ENCODE peak calls at places on chromosomes 13 and 19, in four cellular contexts. F is A549, W is GM12878, I is K562. H is an unnamed sample.

GRCh38 chr13:37360556-37360955 is 238.0 kb downstream of the POSTN start:
- DNase-seq in W (no peak), I (no peak), F (no peak), H (peak)

GRCh38 chr13:107124129-107124718 is 556.3 kb upstream of the ARGLU1 start:
- DNase-seq in F (peak), I (peak), W (no peak), H (peak)

GRCh38 chr19:43777163-43777700 is 3.5 kb downstream of the KCNN4 start:
- DNase-seq in I (peak), F (peak), W (no peak), H (peak)

GRCh38 chr13:76799696-76800095 is 86.5 kb downstream of the KCTD12 start:
- DNase-seq in W (no peak), F (no peak), I (no peak), H (no peak)

GRCh38 chr19:13729859-13730258 is 34.5 kb upstream of the MRI1 start:
- DNase-seq in I (peak), W (no peak), F (no peak), H (peak)

GRCh38 chr19:3343619-3344502 is 22.5 kb upstream of the NFIC start:
- DNase-seq in F (peak), I (peak), W (no peak), H (peak)

GRCh38 chr13:108427355-108427754 is 157.8 kb downstream of the TNFSF13B start:
- DNase-seq in F (no peak), W (no peak), I (no peak), H (no peak)

GRCh38 chr13:52851153-52851962 is 2.9 kb upstream of the PCDH8 start:
- DNase-seq in F (no peak), W (peak), I (no peak), H (no peak)

GRCh38 chr19:30521937-30522336 is 149.8 kb downstream of the ZNF536 start:
- DNase-seq in F (no peak), W (no peak), I (no peak), H (no peak)

GRCh38 chr19:33194527-33194883 is 375 bp downstream of the LRP3 start:
- DNase-seq in W (no peak), I (no peak), F (no peak), H (no peak)

GRCh38 chr19:3035542-3036118 is 6.5 kb upstream of the TLE2 start:
- DNase-seq in I (peak), W (peak), F (peak), H (peak)

GRCh38 chr13:94708031-94708571 is 4.2 kb downstream of the SOX21 start:
- DNase-seq in W (no peak), F (no peak), I (no peak), H (no peak)

GRCh38 chr13:94706101-94706853 is 6.1 kb downstream of the SOX21 start:
- DNase-seq in W (no peak), F (no peak), I (no peak), H (no peak)

GRCh38 chr13:94705081-94705751 is 7.1 kb downstream of the SOX21 start:
- DNase-seq in F (no peak), W (no peak), I (no peak), H (no peak)

GRCh38 chr13:94707400-94708021 is 4.8 kb downstream of the SOX21 start:
- DNase-seq in I (peak), W (no peak), F (peak), H (no peak)

DNA sequence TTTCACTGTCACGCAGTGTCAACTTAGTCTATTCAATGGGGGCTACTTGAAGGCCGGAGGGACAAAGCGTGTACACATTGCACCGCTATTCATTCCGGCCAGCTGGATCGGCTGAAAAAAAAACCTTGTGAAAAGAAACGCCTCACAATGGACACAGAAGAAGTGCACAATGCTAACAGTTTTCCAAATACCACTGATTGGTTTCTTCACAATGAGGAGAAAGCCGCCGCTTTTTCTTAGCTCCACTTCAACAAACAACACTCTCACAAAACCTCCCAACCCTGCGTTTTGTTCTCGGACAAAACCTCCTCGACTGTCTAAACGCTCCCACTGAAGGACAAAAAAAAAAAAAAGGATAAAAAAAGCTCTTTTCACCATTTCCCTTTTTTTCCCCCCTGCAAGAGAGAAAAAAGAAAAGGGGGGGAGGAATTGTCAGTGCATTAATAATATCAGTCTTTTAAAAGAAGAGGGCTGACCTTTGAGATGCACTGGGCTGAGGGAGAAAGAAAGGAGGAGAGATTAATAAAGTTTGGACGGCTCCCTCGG is 5.4 kb downstream of the SOX21 start:
- DNase-seq in W (no peak), F (no peak), I (no peak), H (no peak)
- TF ChIP-seq RAD21 in W (no peak), F (no peak), I (no peak), H (no peak)

DNA sequence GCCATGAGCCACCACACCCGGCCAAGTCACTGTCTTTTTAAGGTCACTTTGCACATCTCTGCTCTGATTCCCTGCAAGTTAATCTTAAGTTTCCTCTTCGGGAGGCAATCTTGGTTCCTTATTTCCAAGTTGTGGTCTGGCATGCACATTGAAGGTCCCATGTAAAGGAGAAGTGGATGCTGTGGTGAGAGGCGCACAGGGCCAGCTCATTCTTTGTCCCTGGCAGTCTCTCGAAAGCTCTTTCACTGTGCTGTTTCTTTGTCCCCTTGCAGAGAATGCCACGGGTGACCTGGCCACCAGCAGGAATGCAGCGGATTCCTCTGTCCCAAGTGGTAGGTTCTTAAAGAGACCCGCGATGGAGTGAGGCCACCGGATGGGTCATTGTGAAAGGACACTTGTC is 16.4 kb upstream of the C19orf33 start:
- DNase-seq in I (no peak), F (no peak), W (no peak), H (no peak)
- TF ChIP-seq ELK1 in I (no peak), F (no peak), W (no peak), H (no peak)

DNA sequence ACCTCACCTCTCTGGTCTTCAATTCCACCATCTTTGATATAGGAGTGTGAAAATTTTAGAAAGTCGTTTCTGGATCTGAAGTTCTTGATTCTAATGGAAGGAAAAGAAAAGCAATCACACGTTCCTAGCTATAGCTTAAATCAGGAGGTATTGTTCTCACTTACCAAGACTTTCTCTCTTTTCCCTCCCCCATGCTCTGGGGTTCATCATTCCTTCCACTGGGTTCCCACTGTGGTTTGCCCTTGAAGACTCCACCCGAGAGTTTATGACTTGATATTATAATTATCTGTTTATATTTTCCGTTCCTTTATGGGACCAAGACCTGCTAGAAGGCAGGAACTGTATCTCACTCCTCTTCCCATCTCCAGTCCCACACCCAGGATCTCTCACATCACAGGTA is 76.6 kb downstream of the AKAP11 start:
- DNase-seq in I (no peak), W (no peak), F (no peak), H (no peak)
- TF ChIP-seq RAD21 in I (no peak), W (no peak), F (no peak), H (no peak)

GRCh38 chr13:71021810-71022422 is 845.1 kb downstream of the DACH1 start:
- DNase-seq in I (no peak), W (no peak), F (no peak), H (no peak)
- TF ChIP-seq ELK1 in I (no peak), W (no peak), F (no peak), H (no peak)

GRCh38 chr19:22052644-22053013 is 345 bp downstream of the ZNF257 start:
- DNase-seq in I (no peak), W (no peak), F (no peak), H (no peak)
- TF ChIP-seq RAD21 in I (no peak), W (no peak), F (no peak), H (no peak)

GRCh38 chr19:40464059-40465024 is 1.2 kb downstream of the BLVRB start:
- DNase-seq in W (no peak), I (peak), F (peak), H (peak)

GRCh38 chr19:40465025-40465780 is at the start of gene BLVRB:
- DNase-seq in I (no peak), F (no peak), W (no peak), H (peak)

GRCh38 chr19:40467007-40467565 is 285 bp downstream of the SPTBN4 start:
- DNase-seq in W (no peak), F (no peak), I (no peak), H (no peak)

GRCh38 chr19:40465781-40466218 is 255 bp upstream of the BLVRB start:
- DNase-seq in I (peak), W (peak), F (peak), H (peak)

GRCh38 chr19:40466219-40467006 is at the start of gene SPTBN4:
- DNase-seq in W (peak), I (no peak), F (no peak), H (no peak)
- TF ChIP-seq ELK1 in W (no peak), I (no peak), F (no peak), H (no peak)

GRCh38 chr13:95233026-95233635 is 68.1 kb downstream of the ABCC4 start:
- DNase-seq in W (no peak), I (peak), F (no peak), H (no peak)

GRCh38 chr13:95235944-95236343 is 65.3 kb downstream of the ABCC4 start:
- DNase-seq in F (no peak), W (no peak), I (no peak), H (no peak)

GRCh38 chr13:95236774-95237173 is 64.5 kb downstream of the ABCC4 start:
- DNase-seq in I (no peak), W (no peak), F (no peak), H (no peak)

GRCh38 chr13:95235199-95235726 is 66.0 kb downstream of the ABCC4 start:
- DNase-seq in F (no peak), I (no peak), W (no peak), H (no peak)

DNA sequence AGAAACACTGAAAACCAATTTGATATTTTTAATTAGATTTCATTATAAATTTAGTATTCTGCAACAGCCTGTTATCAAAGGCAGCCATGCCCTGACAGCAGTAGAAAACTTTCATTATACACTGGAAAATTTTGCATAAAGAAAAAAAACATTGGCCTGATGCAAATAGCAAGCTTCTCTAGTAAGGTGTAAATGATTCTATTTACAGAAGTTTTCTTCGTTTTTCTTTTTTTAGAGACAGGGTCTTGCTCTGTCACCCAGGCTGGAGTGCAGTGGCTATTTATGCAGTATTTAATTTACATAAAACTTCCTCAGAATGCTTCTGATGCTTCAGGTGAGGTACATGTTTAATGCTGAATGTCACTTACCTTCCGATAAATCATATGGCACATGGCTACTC is 67.0 kb downstream of the ABCC4 start:
- DNase-seq in I (no peak), F (no peak), W (no peak), H (no peak)
- TF ChIP-seq RAD21 in I (no peak), F (no peak), W (no peak), H (no peak)

DNA sequence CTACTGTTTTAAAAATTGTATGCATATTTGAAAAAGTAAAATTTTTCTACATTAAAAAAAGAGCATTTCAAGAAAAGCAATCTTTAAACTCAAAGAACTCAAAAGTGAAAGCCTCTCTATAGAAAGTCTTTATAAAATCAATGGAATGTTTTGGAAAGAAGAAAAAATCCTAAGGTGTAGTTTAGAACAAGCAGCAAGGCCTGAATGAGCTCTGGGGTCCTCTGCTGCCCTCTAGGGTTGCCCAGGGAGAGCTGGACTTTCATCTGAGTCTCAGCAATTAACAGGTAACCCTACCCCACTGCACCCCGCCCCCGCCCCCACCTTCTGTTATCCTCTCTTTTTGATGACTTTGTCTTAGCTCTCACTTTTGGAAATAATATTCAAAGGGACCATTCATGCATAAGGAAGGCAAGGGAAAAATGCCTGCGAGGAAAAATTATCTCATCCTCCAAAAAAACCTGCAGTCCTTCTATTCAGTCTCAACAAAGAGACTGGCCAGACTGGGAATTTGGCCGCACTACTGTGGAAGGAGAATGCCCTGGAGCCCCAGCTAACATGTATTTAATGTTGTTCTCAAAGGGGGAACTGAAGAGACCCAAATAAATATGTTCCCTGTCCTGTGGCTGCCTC is 24.1 kb downstream of the SLC25A30 start:
- DNase-seq in F (peak), W (no peak), I (peak), H (peak)
- TF ChIP-seq ELK1 in F (no peak), W (no peak), I (no peak), H (no peak)

H was measured in IMR-90.